ENCODE peak calls at places on chromosomes 16 and 17, in five cellular contexts. One of them, this sample, is unnamed.
A peak's percentile ranks its signal among the peaks of the same experiment; 100 is the strongest.

GRCh38 chr17:83181991-83182619 is 102.7 kb downstream of the METRNL start:
- DNase-seq in NCI-H2029: no peak
- DNase-seq in iris pigment epithelial cell: no peak
- DNase-seq in non-pigmented ciliary epithelial cell: no peak
- DNase-seq in substantia nigra: no peak
- DNase-seq in this sample: no peak

GRCh38 chr16:47309581-47310312 is 151.1 kb downstream of the ITFG1 start:
- DNase-seq in non-pigmented ciliary epithelial cell: no peak
- DNase-seq in iris pigment epithelial cell: peak; percentile 45
- DNase-seq in NCI-H2029: no peak
- DNase-seq in substantia nigra: no peak
- DNase-seq in this sample: no peak

GRCh38 chr16:19522369-19523159 is 666 bp upstream of the GDE1 start:
- DNase-seq in NCI-H2029: peak; percentile 29
- DNase-seq in iris pigment epithelial cell: no peak
- DNase-seq in substantia nigra: no peak
- DNase-seq in non-pigmented ciliary epithelial cell: no peak
- DNase-seq in this sample: no peak

GRCh38 chr16:47037396-47037745 is 63.9 kb upstream of the DNAJA2 start:
- DNase-seq in non-pigmented ciliary epithelial cell: no peak
- DNase-seq in iris pigment epithelial cell: peak; percentile 11
- DNase-seq in NCI-H2029: no peak
- DNase-seq in substantia nigra: peak; percentile 71
- DNase-seq in this sample: peak; percentile 4

GRCh38 chr17:71885662-71886061 is 235.2 kb upstream of the SOX9 start:
- DNase-seq in substantia nigra: no peak
- DNase-seq in iris pigment epithelial cell: no peak
- DNase-seq in NCI-H2029: no peak
- DNase-seq in non-pigmented ciliary epithelial cell: no peak
- DNase-seq in this sample: no peak

GRCh38 chr17:50829336-50829735 is 6.0 kb upstream of the WFIKKN2 start:
- DNase-seq in iris pigment epithelial cell: no peak
- DNase-seq in substantia nigra: no peak
- DNase-seq in NCI-H2029: no peak
- DNase-seq in non-pigmented ciliary epithelial cell: no peak
- DNase-seq in this sample: no peak

GRCh38 chr16:89187337-89188063 is 12.8 kb downstream of the SLC22A31 start:
- DNase-seq in iris pigment epithelial cell: no peak
- DNase-seq in non-pigmented ciliary epithelial cell: no peak
- DNase-seq in NCI-H2029: no peak
- DNase-seq in substantia nigra: no peak
- DNase-seq in this sample: no peak

GRCh38 chr16:85129846-85130706 is 17.8 kb upstream of the CIBAR2 start:
- DNase-seq in iris pigment epithelial cell: peak; percentile 59
- DNase-seq in substantia nigra: no peak
- DNase-seq in non-pigmented ciliary epithelial cell: no peak
- DNase-seq in NCI-H2029: no peak
- DNase-seq in this sample: no peak

GRCh38 chr16:31029272-31029671 is 4.1 kb upstream of the STX4 start:
- DNase-seq in substantia nigra: no peak
- DNase-seq in NCI-H2029: no peak
- DNase-seq in iris pigment epithelial cell: no peak
- DNase-seq in non-pigmented ciliary epithelial cell: no peak
- DNase-seq in this sample: no peak

GRCh38 chr17:50863221-50863843 is 2.8 kb downstream of the TOB1 start:
- DNase-seq in NCI-H2029: no peak
- DNase-seq in substantia nigra: no peak
- DNase-seq in iris pigment epithelial cell: peak; percentile 39
- DNase-seq in non-pigmented ciliary epithelial cell: no peak
- DNase-seq in this sample: peak; percentile 75

GRCh38 chr16:27264151-27264550 is 4.4 kb downstream of the NSMCE1 start:
- DNase-seq in NCI-H2029: no peak
- DNase-seq in iris pigment epithelial cell: peak; percentile 90
- DNase-seq in substantia nigra: no peak
- DNase-seq in non-pigmented ciliary epithelial cell: no peak
- DNase-seq in this sample: no peak

GRCh38 chr17:64984776-64985521 is 65.7 kb upstream of the LRRC37A3 start:
- DNase-seq in substantia nigra: no peak
- DNase-seq in NCI-H2029: no peak
- DNase-seq in iris pigment epithelial cell: peak; percentile 72
- DNase-seq in non-pigmented ciliary epithelial cell: no peak
- DNase-seq in this sample: no peak

GRCh38 chr17:35244345-35245195 is 1.7 kb downstream of the SLFN5 start:
- DNase-seq in NCI-H2029: no peak
- DNase-seq in iris pigment epithelial cell: peak; percentile 91
- DNase-seq in substantia nigra: no peak
- DNase-seq in non-pigmented ciliary epithelial cell: peak; percentile 55
- DNase-seq in this sample: peak; percentile 99

GRCh38 chr17:73643012-73643845 is 1.0 kb downstream of the SDK2 start:
- DNase-seq in iris pigment epithelial cell: peak; percentile 12
- DNase-seq in non-pigmented ciliary epithelial cell: no peak
- DNase-seq in substantia nigra: no peak
- DNase-seq in NCI-H2029: peak; percentile 13
- DNase-seq in this sample: no peak

GRCh38 chr17:14299261-14300093 is 1.4 kb upstream of the HS3ST3B1 start:
- DNase-seq in non-pigmented ciliary epithelial cell: no peak
- DNase-seq in NCI-H2029: no peak
- DNase-seq in substantia nigra: no peak
- DNase-seq in iris pigment epithelial cell: peak; percentile 72
- DNase-seq in this sample: no peak

GRCh38 chr17:8315740-8316217 is 5.7 kb downstream of the ARHGEF15 start:
- DNase-seq in substantia nigra: no peak
- DNase-seq in NCI-H2029: no peak
- DNase-seq in iris pigment epithelial cell: no peak
- DNase-seq in non-pigmented ciliary epithelial cell: no peak
- DNase-seq in this sample: no peak

GRCh38 chr16:68844211-68844564 is 857 bp downstream of the TANGO6 start:
- DNase-seq in iris pigment epithelial cell: no peak
- DNase-seq in non-pigmented ciliary epithelial cell: no peak
- DNase-seq in substantia nigra: no peak
- DNase-seq in NCI-H2029: no peak
- DNase-seq in this sample: no peak

GRCh38 chr17:31525801-31526549 is 134.5 kb downstream of the RAB11FIP4 start:
- DNase-seq in non-pigmented ciliary epithelial cell: no peak
- DNase-seq in NCI-H2029: no peak
- DNase-seq in iris pigment epithelial cell: no peak
- DNase-seq in substantia nigra: no peak
- DNase-seq in this sample: peak; percentile 52

GRCh38 chr16:89257281-89257731 is 39.8 kb downstream of the ZNF778 start:
- DNase-seq in non-pigmented ciliary epithelial cell: no peak
- DNase-seq in NCI-H2029: no peak
- DNase-seq in substantia nigra: no peak
- DNase-seq in iris pigment epithelial cell: peak; percentile 20
- DNase-seq in this sample: no peak

This sample was measured in SK-MEL-5.